ENCODE peak calls at places on chromosomes 16 and 17, in five cellular contexts. K is naive thymus-derived CD4-positive, alpha-beta T cell; X is right lobe of liver; B is H7; L is GM12864. W is an unnamed sample.

GRCh38 chr17:48487221-48487620 is 43.6 kb downstream of the HOXB1 start:
- DNase-seq in X (no peak), L (no peak), B (no peak), K (no peak), W (no peak)

GRCh38 chr16:89633064-89633631 is 19.7 kb downstream of the DPEP1 start:
- DNase-seq in B (no peak), K (no peak), X (no peak), L (no peak), W (no peak)

GRCh38 chr17:44829558-44830358 is at the start of gene GJC1:
- DNase-seq in L (no peak), X (peak), B (peak), K (no peak), W (peak)

GRCh38 chr16:19644877-19645276 is 73.2 kb downstream of the KNOP1 start:
- DNase-seq in B (peak), X (no peak), K (no peak), L (no peak), W (no peak)

GRCh38 chr17:36812762-36813161 is 124.5 kb upstream of the LHX1 start:
- DNase-seq in K (no peak), X (no peak), B (peak), L (no peak), W (peak)

GRCh38 chr16:13453938-13454553 is 465.9 kb upstream of the ERCC4 start:
- DNase-seq in B (peak), L (no peak), K (no peak), X (no peak), W (peak)

GRCh38 chr16:49997721-49998251 is 27.2 kb upstream of the CNEP1R1 start:
- DNase-seq in K (no peak), L (no peak), X (no peak), B (no peak), W (no peak)

GRCh38 chr17:48441231-48441711 is 11.3 kb upstream of the SKAP1 start:
- DNase-seq in K (peak), L (peak), X (no peak), B (no peak), W (no peak)

GRCh38 chr17:4947010-4947410 is 1.3 kb downstream of the PFN1 start:
- DNase-seq in X (no peak), B (no peak), K (no peak), L (no peak), W (peak)

GRCh38 chr16:1141201-1141600 is 11.7 kb upstream of the CACNA1H start:
- DNase-seq in L (no peak), X (no peak), B (no peak), K (no peak), W (no peak)

GRCh38 chr17:338442-339192 is 14.0 kb downstream of the RPH3AL start:
- DNase-seq in B (peak), K (no peak), L (no peak), X (peak), W (no peak)

GRCh38 chr17:75250009-75250471 is 11.4 kb downstream of the GGA3 start:
- DNase-seq in L (peak), X (no peak), K (peak), B (no peak), W (no peak)

GRCh38 chr17:34151081-34151480 is 104.0 kb upstream of the CCL2 start:
- DNase-seq in L (no peak), B (no peak), X (no peak), K (no peak), W (no peak)

GRCh38 chr17:70190959-70191805 is 21.9 kb downstream of the KCNJ2 start:
- DNase-seq in X (no peak), L (no peak), B (peak), K (no peak), W (no peak)

GRCh38 chr17:44115585-44116415 is 7.6 kb downstream of the HDAC5 start:
- DNase-seq in K (no peak), B (peak), L (no peak), X (no peak), W (peak)

GRCh38 chr17:49224198-49224996 is 6.2 kb downstream of the PHOSPHO1 start:
- DNase-seq in B (peak), L (no peak), X (peak), K (peak), W (peak)

GRCh38 chr17:882827-883585 is 96.6 kb downstream of the NXN start:
- DNase-seq in B (no peak), L (no peak), X (peak), K (no peak), W (peak)

GRCh38 chr16:75506567-75506966 is 11.3 kb upstream of the CHST6 start:
- DNase-seq in K (no peak), L (no peak), B (no peak), X (no peak), W (no peak)

GRCh38 chr16:8676737-8677375 is 2.4 kb downstream of the ABAT start:
- DNase-seq in K (no peak), X (no peak), B (no peak), L (no peak), W (no peak)

GRCh38 chr16:23254338-23254737 is 47.8 kb upstream of the SCNN1B start:
- DNase-seq in X (no peak), B (no peak), L (no peak), K (no peak), W (peak)

GRCh38 chr17:10051112-10051511 is 146.0 kb upstream of the RCVRN start:
- DNase-seq in L (no peak), K (no peak), X (no peak), B (no peak), W (no peak)

GRCh38 chr16:84555418-84556196 is 51.1 kb upstream of the MEAK7 start:
- DNase-seq in X (no peak), B (peak), K (no peak), L (no peak), W (peak)

GRCh38 chr16:89324056-89325010 is 106.8 kb downstream of the ZNF778 start:
- DNase-seq in X (peak), L (peak), B (no peak), K (no peak), W (no peak)

GRCh38 chr17:75047398-75048098 is 523 bp downstream of the KCTD2 start:
- DNase-seq in X (peak), K (peak), L (no peak), B (peak), W (peak)

DNA sequence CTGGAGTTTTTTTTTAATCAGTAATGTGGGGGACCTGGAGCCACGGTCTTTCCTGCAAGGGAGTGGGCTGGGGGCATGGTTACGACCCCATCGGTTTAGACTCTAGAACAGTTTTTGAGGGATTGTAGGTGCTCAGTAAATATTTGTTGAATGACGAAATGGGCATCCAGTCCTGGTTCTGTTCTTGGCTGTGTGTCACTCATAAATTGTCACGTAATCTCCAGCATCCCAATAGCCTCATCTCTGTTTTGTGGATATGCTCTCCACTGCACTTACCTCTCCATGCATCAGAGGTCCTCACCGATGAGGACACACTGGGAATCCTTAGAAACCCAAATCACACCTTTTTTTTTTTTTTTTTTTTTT is 497 bp upstream of the SLC38A7 start:
- DNase-seq in K (no peak), B (peak), L (no peak), X (no peak), W (no peak)
- H3K4me3 ChIP-seq in K (peak), B (no peak), L (peak), X (peak), W (peak)

DNA sequence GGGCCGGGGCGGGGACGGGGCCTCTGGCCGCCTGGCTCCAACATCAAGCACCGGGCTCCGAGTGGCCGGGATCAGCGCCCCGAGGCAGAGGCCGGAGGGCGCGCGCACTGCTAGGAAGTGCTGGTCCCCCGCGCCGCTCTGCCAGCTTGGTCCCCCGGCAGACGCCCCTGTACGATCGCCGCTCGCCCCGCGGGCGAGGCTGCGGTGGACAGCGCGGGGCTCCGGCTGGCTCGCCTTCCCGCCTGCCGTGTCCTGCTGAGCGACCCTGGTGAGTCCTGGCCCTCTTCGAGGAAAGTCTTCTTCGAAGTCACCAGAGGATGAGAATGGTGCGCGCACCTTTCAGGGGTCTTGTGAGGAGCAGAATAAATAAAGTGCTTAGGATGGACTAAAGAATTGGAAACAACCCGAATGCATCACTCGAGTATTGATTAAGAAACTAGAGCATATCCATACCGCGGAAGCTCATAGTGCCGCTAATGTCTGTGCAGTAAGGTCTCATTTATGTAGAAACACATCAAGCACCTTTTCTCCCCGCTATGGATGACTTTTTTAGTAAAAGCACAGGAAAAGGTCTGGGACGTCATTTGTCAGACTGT is 389 bp downstream of the ZNF213 start:
- DNase-seq in B (no peak), X (no peak), K (no peak), L (no peak), W (no peak)
- H3K4me3 ChIP-seq in B (peak), X (peak), K (peak), L (peak), W (peak)

GRCh38 chr17:76550712-76551615 is 11.1 kb downstream of the PRCD start:
- DNase-seq in X (no peak), L (no peak), K (no peak), B (no peak), W (no peak)

GRCh38 chr17:76549539-76549938 is 9.7 kb downstream of the PRCD start:
- DNase-seq in X (no peak), L (no peak), K (no peak), B (no peak), W (no peak)

GRCh38 chr17:76548378-76549214 is 8.8 kb downstream of the PRCD start:
- DNase-seq in K (no peak), L (no peak), X (no peak), B (no peak), W (no peak)

GRCh38 chr17:76547642-76548202 is 7.9 kb downstream of the PRCD start:
- DNase-seq in K (no peak), B (no peak), L (no peak), X (no peak), W (no peak)

DNA sequence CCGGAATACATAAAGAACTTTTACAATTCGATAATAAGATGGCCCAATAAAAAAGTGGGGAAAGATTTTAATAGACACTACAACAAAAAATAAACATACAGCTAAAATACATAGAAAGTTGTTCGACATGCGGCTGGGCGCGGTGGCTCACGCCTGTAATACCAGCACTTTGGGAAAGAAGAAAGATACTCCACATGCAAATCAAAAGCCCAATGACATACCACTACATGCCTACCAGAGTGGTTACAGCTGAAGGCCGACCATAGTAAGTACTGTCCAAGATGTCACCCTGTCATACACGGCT is 9.3 kb downstream of the PRCD start:
- DNase-seq in B (no peak), L (no peak), K (no peak), X (no peak), W (no peak)
- H3K4me3 ChIP-seq in B (no peak), L (no peak), K (no peak), X (no peak), W (no peak)

DNA sequence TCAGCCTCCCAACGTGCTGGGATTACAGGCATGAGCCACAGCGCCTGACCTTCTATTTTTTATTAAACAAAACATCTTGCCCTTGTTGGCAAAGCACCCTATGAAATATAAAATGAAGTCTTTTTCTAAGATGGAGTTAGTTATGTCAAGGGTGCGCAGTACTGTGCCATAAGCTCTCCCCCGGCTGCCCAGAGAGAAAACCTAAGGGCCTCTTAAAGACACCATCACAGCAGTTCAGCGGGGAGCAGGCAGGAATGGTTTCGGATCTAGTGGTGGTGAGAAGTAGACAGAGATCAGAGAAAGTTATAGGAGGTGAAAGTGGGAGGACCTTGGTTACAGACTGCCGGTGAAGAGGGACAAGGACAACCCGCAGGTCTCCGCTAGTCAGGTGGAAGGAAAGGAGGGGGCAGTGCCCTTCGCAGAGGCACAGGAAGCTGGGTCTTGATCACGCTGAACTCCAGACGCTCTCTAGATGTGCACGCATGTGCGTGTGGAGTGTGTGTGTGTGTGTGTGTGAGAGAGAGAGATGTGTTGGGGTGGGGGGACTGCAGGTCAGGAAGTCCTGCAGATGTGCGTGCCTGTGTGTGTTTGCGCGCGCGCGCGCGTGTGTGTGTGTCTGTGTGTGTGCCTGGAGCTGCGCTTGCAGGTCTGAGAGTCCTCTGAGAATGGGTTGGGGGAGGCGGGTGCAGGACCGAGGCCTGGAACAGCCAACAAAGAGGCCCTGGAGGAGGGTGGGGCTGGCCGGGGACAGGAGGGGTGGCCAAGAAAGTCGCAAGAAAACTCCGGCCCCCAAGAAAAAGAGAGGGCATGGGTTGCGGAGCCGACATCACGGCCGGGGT is 748 bp upstream of the CMTM3 start:
- DNase-seq in X (no peak), B (peak), K (peak), L (no peak), W (peak)
- H3K4me3 ChIP-seq in X (peak), B (peak), K (peak), L (peak), W (peak)

GRCh38 chr17:79919862-79920720 is 80.9 kb upstream of the CBX4 start:
- DNase-seq in X (peak), B (no peak), K (no peak), L (no peak), W (no peak)

GRCh38 chr17:79922161-79922569 is 82.9 kb upstream of the CBX4 start:
- DNase-seq in L (no peak), X (peak), B (no peak), K (no peak), W (no peak)

GRCh38 chr17:79922798-79923197 is 83.6 kb upstream of the CBX4 start:
- DNase-seq in K (no peak), B (no peak), X (no peak), L (no peak), W (no peak)

GRCh38 chr17:79920751-79921410 is 81.6 kb upstream of the CBX4 start:
- DNase-seq in B (no peak), K (no peak), L (no peak), X (no peak), W (no peak)

DNA sequence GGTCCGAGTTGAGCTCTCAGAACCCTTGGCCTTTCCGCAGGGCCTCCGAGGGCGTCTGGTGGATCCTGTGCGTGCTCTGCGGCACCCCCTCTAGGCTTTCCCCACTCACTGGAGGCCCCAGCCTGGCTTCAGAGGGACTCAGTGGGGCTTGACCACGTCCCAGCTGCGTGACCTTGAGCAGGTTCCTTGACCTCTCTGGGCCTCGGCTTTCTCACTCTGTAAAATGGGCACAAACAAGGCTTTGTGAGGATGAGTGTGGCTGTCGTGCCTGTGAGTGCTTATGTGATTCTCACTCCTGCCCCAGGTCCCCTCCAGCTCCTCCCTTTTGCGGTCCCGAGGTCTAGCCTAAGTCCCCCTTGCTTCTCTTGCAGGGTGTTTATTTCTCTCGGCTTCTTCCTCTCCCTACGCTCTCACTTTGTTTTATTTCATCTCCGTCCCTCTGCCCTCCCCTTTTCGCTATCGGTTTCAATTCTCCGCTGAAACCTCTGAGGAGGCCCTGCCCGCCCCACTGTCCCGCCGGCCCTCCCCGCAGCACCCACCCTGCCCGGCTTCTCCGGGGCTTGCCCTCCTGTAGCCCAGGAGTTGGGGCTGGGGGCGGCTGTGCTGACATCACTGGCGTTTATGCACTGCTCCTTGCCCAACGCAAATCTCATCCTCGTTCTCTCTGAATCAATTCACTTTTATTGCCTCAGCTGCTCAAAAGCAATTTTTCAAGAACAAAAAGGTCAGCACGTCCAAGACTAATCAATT is 82.3 kb upstream of the CBX4 start:
- DNase-seq in L (no peak), X (no peak), K (no peak), B (no peak), W (no peak)
- H3K4me3 ChIP-seq in L (no peak), X (no peak), K (no peak), B (no peak), W (no peak)

GRCh38 chr17:41621916-41622315 is 2.5 kb downstream of the KRT17 start:
- DNase-seq in B (no peak), K (no peak), L (no peak), X (peak), W (no peak)
- H3K4me3 ChIP-seq in B (no peak), K (no peak), L (no peak), X (no peak), W (no peak)

DNA sequence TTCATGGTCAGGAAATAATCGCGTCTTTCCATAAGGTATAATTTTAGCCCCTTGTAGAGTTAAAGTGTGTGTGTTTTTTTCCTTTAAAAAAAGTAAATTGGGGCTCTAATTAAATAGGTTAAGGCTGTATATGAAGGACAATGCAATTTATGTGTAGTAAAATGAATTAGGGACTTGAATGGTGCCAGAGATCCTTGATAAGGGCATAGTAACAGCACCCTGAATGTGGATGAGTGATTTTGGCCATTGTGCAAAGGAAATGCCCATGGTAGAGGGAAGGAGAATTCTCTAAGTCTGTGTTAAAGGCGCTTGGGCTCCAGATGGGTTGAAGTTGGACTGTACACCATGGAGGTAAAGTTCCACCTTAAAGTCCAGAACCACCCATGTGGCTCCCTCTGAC is 546.5 kb upstream of the EEF2KMT start:
- DNase-seq in X (no peak), B (no peak), K (no peak), L (no peak), W (no peak)
- H3K4me3 ChIP-seq in X (no peak), B (no peak), K (no peak), L (no peak), W (no peak)

GRCh38 chr17:68759343-68760140 is 158.4 kb upstream of the FAM20A start:
- DNase-seq in K (peak), X (peak), L (peak), B (peak), W (peak)
- H3K4me3 ChIP-seq in K (no peak), X (peak), L (peak), B (no peak), W (peak)

DNA sequence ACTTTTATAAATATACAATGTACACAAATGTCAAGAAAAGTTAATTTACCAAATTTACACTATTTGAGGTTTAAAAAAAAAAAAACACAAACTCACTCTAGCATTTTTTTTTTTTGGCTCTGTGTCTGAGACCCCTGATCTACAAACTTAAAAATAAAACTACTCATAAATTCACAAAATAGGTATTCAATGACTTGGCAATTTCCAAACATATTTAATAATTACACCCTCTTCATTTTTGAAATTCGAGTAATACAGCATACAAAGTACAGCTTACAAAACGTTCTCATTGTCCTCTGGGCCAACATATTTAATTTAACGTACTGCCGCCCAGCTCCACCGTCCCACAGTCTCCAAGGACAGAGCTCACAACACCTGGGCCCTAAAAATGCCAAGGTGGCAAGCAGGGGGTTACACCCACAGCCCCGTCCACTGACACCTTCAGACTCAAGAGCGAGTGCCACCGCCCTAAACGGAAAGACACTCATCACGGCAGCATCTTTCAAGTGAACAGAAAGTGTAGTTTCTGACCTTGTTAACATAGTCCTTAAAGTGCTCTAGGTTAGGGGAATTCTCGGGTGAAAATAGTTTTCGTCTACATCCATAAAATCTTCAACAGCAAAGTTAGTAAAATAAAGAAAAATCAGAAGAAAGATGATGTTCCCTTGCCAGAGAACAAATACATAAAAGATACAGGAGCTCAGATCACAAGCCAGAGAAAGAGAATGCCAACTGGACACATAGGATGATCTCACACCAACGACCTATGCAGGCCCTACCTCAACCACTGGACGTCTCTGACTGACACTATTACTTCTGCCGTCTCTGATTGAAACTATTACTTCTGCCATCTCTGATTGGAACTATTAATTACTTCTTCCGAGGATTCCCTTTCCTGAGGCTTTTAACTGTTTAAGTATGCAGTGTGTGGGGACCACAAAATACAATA is 4.2 kb downstream of the ADCY9 start:
- DNase-seq in B (no peak), X (no peak), K (no peak), L (no peak), W (no peak)
- H3K4me3 ChIP-seq in B (no peak), X (peak), K (no peak), L (no peak), W (no peak)

W was measured in neural progenitor cell.